ENCODE peak calls at places on chromosomes 4 and X, in six cellular contexts. U, Z, I, B, Y and K are unnamed samples.

GRCh38 chr4:188822698-188823097 is 683.5 kb downstream of the TRIML1 start:
- DNase-seq in U (peak), Z (no peak), I (no peak), B (no peak), Y (no peak), K (no peak)

GRCh38 chrX:106249706-106250379 is 81.7 kb downstream of the PWWP3B start:
- DNase-seq in U (no peak), Z (no peak), I (no peak), B (no peak), Y (no peak), K (no peak)

GRCh38 chr4:729336-730315 is 24.0 kb downstream of the PCGF3 start:
- DNase-seq in U (no peak), Z (no peak), I (no peak), B (no peak), Y (no peak), K (no peak)

GRCh38 chr4:17780461-17781071 is 855 bp downstream of the FAM184B start:
- DNase-seq in U (no peak), Z (no peak), I (no peak), B (no peak), Y (no peak), K (no peak)

GRCh38 chrX:1492421-1493012 is 39.8 kb upstream of the ASMTL start:
- DNase-seq in U (no peak), Z (no peak), I (no peak), B (no peak), Y (no peak), K (no peak)

GRCh38 chrX:10769696-10770619 is 149.6 kb upstream of the MID1 start:
- DNase-seq in U (no peak), Z (no peak), I (no peak), B (no peak), Y (peak), K (no peak)

GRCh38 chr4:8528713-8529112 is 51.5 kb upstream of the GPR78 start:
- DNase-seq in U (peak), Z (no peak), I (no peak), B (no peak), Y (no peak), K (no peak)

GRCh38 chr4:88177981-88178632 is 19.7 kb upstream of the ABCG2 start:
- DNase-seq in U (peak), Z (peak), I (no peak), B (peak), Y (peak), K (peak)

GRCh38 chr4:1207603-1208265 is 35.4 kb upstream of the SPON2 start:
- DNase-seq in U (no peak), Z (no peak), I (no peak), B (no peak), Y (no peak), K (no peak)

GRCh38 chr4:128461300-128462103 is 173.9 kb upstream of the PGRMC2 start:
- DNase-seq in U (peak), Z (no peak), I (no peak), B (peak), Y (peak), K (peak)

GRCh38 chrX:22952011-22952410 is 47.7 kb upstream of the DDX53 start:
- DNase-seq in U (peak), Z (no peak), I (no peak), B (no peak), Y (peak), K (peak)

GRCh38 chr4:52822583-52823477 is 39.3 kb upstream of the RASL11B start:
- DNase-seq in U (no peak), Z (no peak), I (no peak), B (no peak), Y (no peak), K (no peak)

GRCh38 chr4:170988446-170988845 is 824.8 kb upstream of the GALNTL6 start:
- DNase-seq in U (no peak), Z (no peak), I (no peak), B (no peak), Y (no peak), K (no peak)

GRCh38 chr4:89213382-89213701 is 94.3 kb downstream of the GPRIN3 start:
- DNase-seq in U (no peak), Z (no peak), I (no peak), B (no peak), Y (no peak), K (no peak)

GRCh38 chr4:152277333-152277732 is 258.6 kb downstream of the FBXW7 start:
- DNase-seq in U (no peak), Z (no peak), I (no peak), B (no peak), Y (no peak), K (no peak)

GRCh38 chr4:82515705-82516104 is 46.1 kb downstream of the TMEM150C start:
- DNase-seq in U (no peak), Z (no peak), I (no peak), B (no peak), Y (peak), K (no peak)

GRCh38 chrX:56788717-56789122 is 59.7 kb downstream of the NBDY start:
- DNase-seq in U (no peak), Z (peak), I (no peak), B (peak), Y (no peak), K (peak)

GRCh38 chrX:77742788-77743476 is 43.1 kb downstream of the ATRX start:
- DNase-seq in U (no peak), Z (no peak), I (no peak), B (no peak), Y (peak), K (no peak)

GRCh38 chrX:127877358-127877757 is 174.8 kb downstream of the ACTRT1 start:
- DNase-seq in U (no peak), Z (no peak), I (no peak), B (no peak), Y (peak), K (no peak)

GRCh38 chrX:127884921-127885320 is 167.3 kb downstream of the ACTRT1 start:
- DNase-seq in U (no peak), Z (no peak), I (no peak), B (no peak), Y (no peak), K (no peak)

GRCh38 chrX:127873637-127874036 is 178.6 kb downstream of the ACTRT1 start:
- DNase-seq in U (no peak), Z (no peak), I (no peak), B (no peak), Y (no peak), K (no peak)

GRCh38 chrX:127879585-127879984 is 172.6 kb downstream of the ACTRT1 start:
- DNase-seq in U (no peak), Z (no peak), I (no peak), B (no peak), Y (peak), K (no peak)
- TF ChIP-seq MYC in U (no peak), Z (no peak), I (no peak), B (no peak), Y (no peak), K (no peak)

GRCh38 chr4:85677286-85677685 is 202.3 kb downstream of the ARHGAP24 start:
- DNase-seq in U (no peak), Z (no peak), I (no peak), B (no peak), Y (no peak), K (no peak)

GRCh38 chr4:85686398-85686797 is 211.4 kb downstream of the ARHGAP24 start:
- DNase-seq in U (no peak), Z (no peak), I (no peak), B (no peak), Y (no peak), K (no peak)

GRCh38 chr4:85681194-85681803 is 206.3 kb downstream of the ARHGAP24 start:
- DNase-seq in U (no peak), Z (no peak), I (no peak), B (no peak), Y (no peak), K (peak)

GRCh38 chr4:85684676-85685075 is 209.7 kb downstream of the ARHGAP24 start:
- DNase-seq in U (no peak), Z (no peak), I (no peak), B (no peak), Y (no peak), K (no peak)

GRCh38 chr4:85682391-85682790 is 207.4 kb downstream of the ARHGAP24 start:
- DNase-seq in U (no peak), Z (no peak), I (no peak), B (no peak), Y (no peak), K (no peak)
- TF ChIP-seq POLR2A in U (no peak), Z (no peak), I (no peak), B (no peak), Y (no peak), K (no peak)

GRCh38 chr4:20299515-20299914 is 47.8 kb downstream of the SLIT2 start:
- DNase-seq in U (peak), Z (peak), I (no peak), B (peak), Y (peak), K (peak)
- TF ChIP-seq MAX in U (no peak), Z (no peak), I (no peak), B (no peak), Y (no peak), K (no peak)

GRCh38 chr4:68250151-68250930 is 4.8 kb upstream of the TMPRSS11B start:
- DNase-seq in U (no peak), Z (no peak), I (no peak), B (no peak), Y (no peak), K (no peak)

GRCh38 chr4:68245594-68245993 is at the start of gene TMPRSS11B:
- DNase-seq in U (no peak), Z (no peak), I (no peak), B (no peak), Y (no peak), K (no peak)

GRCh38 chr4:68249434-68249833 is 3.9 kb upstream of the TMPRSS11B start:
- DNase-seq in U (no peak), Z (no peak), I (no peak), B (no peak), Y (no peak), K (no peak)
- TF ChIP-seq MYC in U (no peak), Z (no peak), I (no peak), B (no peak), Y (no peak), K (no peak)

DNA sequence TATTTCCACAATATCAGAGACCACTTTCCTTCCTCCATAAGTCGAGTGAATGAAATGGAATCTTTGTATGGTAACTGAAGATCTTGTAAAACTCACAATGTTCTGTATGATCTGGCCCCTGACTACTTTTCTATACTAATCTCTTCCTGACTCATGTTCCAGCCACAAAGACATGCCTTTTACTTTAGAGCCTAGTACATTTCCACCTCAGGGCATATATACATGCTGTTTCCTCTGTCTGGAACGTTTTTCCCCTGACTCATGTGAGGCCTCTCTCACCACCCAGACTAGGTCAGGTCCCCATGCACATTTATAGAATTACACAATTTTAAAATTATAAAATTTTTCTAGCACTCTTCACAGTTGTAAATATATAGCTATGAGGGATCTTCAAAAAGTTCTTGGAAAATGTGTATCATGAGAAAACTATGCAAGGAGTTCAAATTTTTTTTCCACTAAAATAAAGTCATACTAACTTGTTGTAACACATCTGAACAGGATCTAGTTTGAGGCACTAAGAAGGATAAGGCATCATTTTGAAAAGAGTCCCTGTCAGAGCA is 208.8 kb downstream of the SH2D1A start:
- DNase-seq in U (no peak), Z (no peak), I (no peak), B (no peak), Y (no peak), K (no peak)
- TF ChIP-seq POLR2A in U (no peak), Z (no peak), I (no peak), B (no peak), Y (no peak), K (no peak)

GRCh38 chr4:113849771-113850170 is 88.2 kb upstream of the CAMK2D start:
- DNase-seq in U (no peak), Z (no peak), I (no peak), B (no peak), Y (peak), K (no peak)
- TF ChIP-seq MAX in U (no peak), Z (no peak), I (no peak), B (no peak), Y (no peak), K (no peak)

GRCh38 chr4:15577508-15577907 is 77.6 kb downstream of the FBXL5 start:
- DNase-seq in U (no peak), Z (no peak), I (no peak), B (no peak), Y (no peak), K (no peak)
- TF ChIP-seq MYC in U (no peak), Z (no peak), I (no peak), B (no peak), Y (no peak), K (no peak)

GRCh38 chrX:39519213-39519544 is 578.6 kb downstream of the BCOR start:
- DNase-seq in U (no peak), Z (no peak), I (no peak), B (no peak), Y (peak), K (no peak)
- TF ChIP-seq POLR2A in U (no peak), Z (no peak), I (no peak), B (no peak), Y (no peak), K (no peak)